ENCODE peak calls at places on chromosomes 4 and X, in five cellular contexts. B is fibroblast of mammary gland, T is activated T-cell treated with anti-CD3 and anti-CD28 coated beads for 4 hours, W is kidney epithelial cell, O is KBM-7. S is an unnamed sample.

GRCh38 chr4:10087152-10087791 is 29.3 kb downstream of the WDR1 start:
- DNase-seq in W (no peak), T (no peak), O (no peak), B (no peak), S (no peak)

GRCh38 chr4:61911313-61911756 is 711.2 kb downstream of the ADGRL3 start:
- DNase-seq in W (no peak), T (no peak), B (no peak), O (no peak), S (no peak)

GRCh38 chr4:119629142-119629471 is 503 bp upstream of the PDE5A start:
- DNase-seq in W (no peak), O (no peak), T (no peak), B (no peak), S (no peak)

GRCh38 chr4:36004231-36004851 is 240.0 kb downstream of the ARAP2 start:
- DNase-seq in O (no peak), B (no peak), W (no peak), T (no peak), S (no peak)

GRCh38 chr4:89171176-89171575 is 59.8 kb downstream of the TIGD2 start:
- DNase-seq in W (no peak), O (no peak), B (no peak), T (no peak), S (no peak)

GRCh38 chr4:76334885-76335284 is 28.4 kb downstream of the STBD1 start:
- DNase-seq in W (no peak), T (no peak), O (no peak), B (no peak), S (no peak)

GRCh38 chr4:184889683-184890082 is 63.9 kb upstream of the ACSL1 start:
- DNase-seq in T (no peak), O (peak), B (no peak), W (no peak), S (no peak)

GRCh38 chr4:96472103-96472867 is 632.4 kb downstream of the PDHA2 start:
- DNase-seq in T (no peak), W (no peak), B (no peak), O (no peak), S (no peak)

GRCh38 chr4:166165829-166166420 is 292.9 kb downstream of the TLL1 start:
- DNase-seq in O (peak), B (peak), T (no peak), W (peak), S (peak)

GRCh38 chr4:25154594-25155265 is 5.5 kb downstream of the SEPSECS start:
- DNase-seq in O (no peak), W (no peak), T (no peak), B (no peak), S (no peak)

GRCh38 chrX:16143968-16144367 is 20.6 kb downstream of the GRPR start:
- DNase-seq in O (no peak), T (no peak), B (no peak), W (no peak), S (no peak)

GRCh38 chr4:110055014-110055768 is 142.5 kb downstream of the EGF start:
- DNase-seq in W (peak), B (no peak), O (no peak), T (no peak), S (no peak)

GRCh38 chrX:25198891-25199290 is 183.1 kb upstream of the ARX start:
- DNase-seq in B (no peak), O (no peak), W (no peak), T (no peak), S (no peak)

GRCh38 chr4:77225022-77225421 is 68.0 kb downstream of the CCNG2 start:
- DNase-seq in O (no peak), B (no peak), T (no peak), W (no peak), S (no peak)

GRCh38 chr4:5373327-5373726 is 322.0 kb downstream of the STK32B start:
- DNase-seq in W (no peak), O (no peak), B (no peak), T (no peak), S (no peak)

GRCh38 chr4:153465583-153465921 is 608 bp upstream of the TMEM131L start:
- DNase-seq in B (peak), W (no peak), T (no peak), O (peak), S (peak)

GRCh38 chr4:168028970-168029610 is 63.2 kb upstream of the ANXA10 start:
- DNase-seq in O (no peak), B (peak), W (no peak), T (no peak), S (no peak)

GRCh38 chr4:84956014-84956413 is 10.5 kb downstream of the WDFY3 start:
- DNase-seq in W (no peak), T (no peak), B (no peak), O (no peak), S (no peak)

GRCh38 chrX:36986231-36986630 is 21.9 kb upstream of the FAM47C start:
- DNase-seq in B (no peak), W (no peak), T (no peak), O (no peak), S (no peak)

GRCh38 chrX:49177338-49177833 is 5.7 kb downstream of the PLP2 start:
- DNase-seq in T (no peak), W (no peak), B (no peak), O (peak), S (peak)

GRCh38 chr4:117664706-117665444 is 369.4 kb upstream of the NDST3 start:
- DNase-seq in T (no peak), B (no peak), O (no peak), W (peak), S (no peak)

GRCh38 chrX:151488677-151489076 is 74.8 kb upstream of the PASD1 start:
- DNase-seq in T (no peak), W (no peak), B (no peak), O (peak), S (peak)

GRCh38 chrX:131985526-131986049 is 37.5 kb upstream of the STK26 start:
- DNase-seq in B (no peak), T (no peak), W (no peak), O (peak), S (no peak)

GRCh38 chr4:1856920-1857699 is 1.2 kb upstream of the LETM1 start:
- DNase-seq in B (peak), O (no peak), T (no peak), W (no peak), S (no peak)

GRCh38 chr4:24266951-24267577 is 317.3 kb downstream of the DHX15 start:
- DNase-seq in O (no peak), W (peak), T (no peak), B (peak), S (no peak)

GRCh38 chr4:124694306-124694705 is 18.2 kb downstream of the ANKRD50 start:
- DNase-seq in W (no peak), T (no peak), B (no peak), O (no peak), S (no peak)

GRCh38 chr4:11954093-11954492 is 525.4 kb upstream of the HS3ST1 start:
- DNase-seq in T (no peak), W (no peak), O (peak), B (peak), S (peak)

GRCh38 chrX:18151661-18152060 is 69.0 kb downstream of the BEND2 start:
- DNase-seq in O (no peak), T (no peak), W (no peak), B (no peak), S (no peak)

GRCh38 chrX:118536687-118537461 is 41.3 kb downstream of the DOCK11 start:
- DNase-seq in W (no peak), O (peak), T (peak), B (peak), S (peak)

GRCh38 chr4:138838251-138838650 is 177.3 kb upstream of the NOCT start:
- DNase-seq in B (no peak), W (no peak), T (no peak), O (no peak), S (no peak)

GRCh38 chrX:38304010-38304409 is 23.3 kb downstream of the RPGR start:
- DNase-seq in B (peak), W (no peak), O (peak), T (no peak), S (peak)

GRCh38 chr4:86400216-86400615 is 40.4 kb upstream of the MAPK10 start:
- DNase-seq in W (no peak), O (no peak), T (no peak), B (peak), S (no peak)

GRCh38 chr4:30619679-30620078 is 100.5 kb upstream of the PCDH7 start:
- DNase-seq in B (peak), O (no peak), W (no peak), T (no peak), S (no peak)

GRCh38 chr4:76690906-76691275 is 207.1 kb downstream of the SOWAHB start:
- DNase-seq in W (no peak), B (no peak), T (no peak), O (no peak), S (no peak)

GRCh38 chr4:145299380-145300076 is 119.1 kb upstream of the OTUD4 start:
- DNase-seq in B (peak), T (peak), O (peak), W (no peak), S (peak)